ENCODE peak calls at places on chromosome 16, in four cellular contexts. V, Z, W and L are unnamed samples.

GRCh38 chr16:53043462-53043861 is 9.2 kb downstream of the CHD9NB start:
- DNase-seq in V (no peak), Z (peak; percentile 37), W (no peak), L (no peak)

GRCh38 chr16:48231675-48232214 is 12.4 kb upstream of the LONP2 start:
- DNase-seq in Z (peak; percentile 72), W (peak; percentile 17), V (peak; percentile 41), L (peak; percentile 16)

GRCh38 chr16:58509256-58510096 is 5.8 kb upstream of the SETD6 start:
- DNase-seq in W (no peak), Z (no peak), V (no peak), L (no peak)

GRCh38 chr16:55370762-55371482 is 46.9 kb downstream of the IRX6 start:
- DNase-seq in W (peak; percentile 51), V (peak; percentile 26), Z (peak; percentile 79), L (peak; percentile 27)

GRCh38 chr16:6861136-6861535 is 471.5 kb upstream of the RBFOX1 start:
- DNase-seq in W (no peak), V (no peak), Z (no peak), L (no peak)

GRCh38 chr16:81885976-81886586 is 107.0 kb downstream of the PLCG2 start:
- DNase-seq in W (peak; percentile 15), V (no peak), Z (peak; percentile 56), L (no peak)

GRCh38 chr16:81429045-81429521 is 15.5 kb upstream of the CMIP start:
- DNase-seq in V (peak; percentile 79), W (no peak), Z (peak; percentile 69), L (no peak)

GRCh38 chr16:84804326-84804725 is 15.5 kb upstream of the CRISPLD2 start:
- DNase-seq in V (no peak), W (no peak), Z (no peak), L (no peak)

GRCh38 chr16:29231231-29231630 is 175.3 kb downstream of the NPIPB11 start:
- DNase-seq in Z (peak; percentile 62), W (no peak), V (no peak), L (no peak)

GRCh38 chr16:82229800-82230619 is 60.0 kb upstream of the MPHOSPH6 start:
- DNase-seq in Z (peak; percentile 80), V (peak; percentile 75), W (peak; percentile 78), L (peak; percentile 60)

GRCh38 chr16:88534731-88535141 is 35.5 kb upstream of the ZC3H18 start:
- DNase-seq in Z (peak; percentile 82), W (no peak), V (peak; percentile 42), L (no peak)

GRCh38 chr16:85607331-85607765 is 5.8 kb upstream of the GSE1 start:
- DNase-seq in W (peak; percentile 48), V (no peak), Z (no peak), L (no peak)

GRCh38 chr16:75058815-75059214 is 57.8 kb downstream of the LDHD start:
- DNase-seq in Z (no peak), W (no peak), V (no peak), L (no peak)

GRCh38 chr16:50213939-50214519 is 52.3 kb upstream of the ADCY7 start:
- DNase-seq in Z (peak; percentile 51), W (peak; percentile 54), V (no peak), L (no peak)

GRCh38 chr16:70693231-70693671 is 7.4 kb upstream of the MTSS2 start:
- DNase-seq in V (no peak), W (no peak), Z (peak; percentile 47), L (no peak)

GRCh38 chr16:2121853-2122252 is 13.8 kb downstream of the PKD1 start:
- DNase-seq in W (no peak), V (no peak), Z (peak; percentile 45), L (no peak)

GRCh38 chr16:12874135-12874534 is 27.3 kb upstream of the SHISA9 start:
- DNase-seq in V (no peak), Z (peak; percentile 86), W (no peak), L (no peak)

GRCh38 chr16:85616608-85617311 is 3.6 kb downstream of the GSE1 start:
- DNase-seq in W (no peak), V (peak; percentile 88), Z (no peak), L (no peak)

GRCh38 chr16:2904100-2904921 is 7.4 kb upstream of the FLYWCH1 start:
- DNase-seq in Z (peak; percentile 92), W (peak; percentile 86), V (peak; percentile 87), L (peak; percentile 55)

GRCh38 chr16:69839798-69840409 is 77.8 kb downstream of the WWP2 start:
- DNase-seq in W (no peak), V (peak; percentile 53), Z (no peak), L (no peak)

GRCh38 chr16:72862090-72862489 is 185.8 kb downstream of the ZFHX3 start:
- DNase-seq in W (no peak), V (no peak), Z (no peak), L (no peak)

GRCh38 chr16:25912321-25912720 is 220.6 kb downstream of the HS3ST4 start:
- DNase-seq in V (no peak), Z (no peak), W (no peak), L (no peak)

GRCh38 chr16:66899945-66900688 is 18.6 kb downstream of the CDH16 start:
- DNase-seq in W (no peak), Z (peak; percentile 58), V (peak; percentile 86), L (no peak)

GRCh38 chr16:76222853-76223252 is 54.3 kb upstream of the CNTNAP4 start:
- DNase-seq in W (no peak), Z (no peak), V (no peak), L (no peak)

GRCh38 chr16:2429771-2430663 is 770 bp downstream of the CCNF start:
- DNase-seq in Z (peak; percentile 56), W (no peak), V (no peak), L (no peak)

GRCh38 chr16:2150418-2151187 is 2.2 kb downstream of the RAB26 start:
- DNase-seq in V (no peak), Z (no peak), W (no peak), L (no peak)

GRCh38 chr16:84294196-84295142 is at the start of gene WFDC1:
- DNase-seq in V (peak; percentile 26), W (no peak), Z (peak; percentile 70), L (no peak)

GRCh38 chr16:58028168-58028455 is 2.6 kb downstream of the MMP15 start:
- DNase-seq in Z (no peak), V (no peak), W (no peak), L (no peak)

GRCh38 chr16:69463876-69464275 is 39.5 kb downstream of the CYB5B start:
- DNase-seq in W (no peak), V (no peak), Z (no peak), L (no peak)

GRCh38 chr16:12462690-12463646 is 340.7 kb downstream of the CPPED1 start:
- DNase-seq in W (no peak), Z (peak; percentile 50), V (no peak), L (no peak)

GRCh38 chr16:50593410-50594139 is 45.4 kb downstream of the NKD1 start:
- DNase-seq in W (peak; percentile 51), V (no peak), Z (no peak), L (peak; percentile 45)

GRCh38 chr16:53035176-53035942 is 17.3 kb downstream of the CHD9NB start:
- DNase-seq in V (no peak), W (no peak), Z (no peak), L (no peak)

GRCh38 chr16:4356820-4357219 is 5.7 kb upstream of the PAM16 start:
- DNase-seq in V (no peak), W (no peak), Z (no peak), L (no peak)

GRCh38 chr16:4360538-4361021 is 9.5 kb upstream of the PAM16 start:
- DNase-seq in Z (peak; percentile 22), V (no peak), W (no peak), L (no peak)

GRCh38 chr16:4359914-4360313 is 8.8 kb upstream of the PAM16 start:
- DNase-seq in Z (no peak), W (no peak), V (no peak), L (no peak)

GRCh38 chr16:4358831-4359561 is 7.9 kb upstream of the PAM16 start:
- DNase-seq in W (peak; percentile 72), Z (peak; percentile 63), V (peak; percentile 54), L (no peak)

GRCh38 chr16:4358236-4358635 is 7.1 kb upstream of the PAM16 start:
- DNase-seq in V (no peak), W (no peak), Z (no peak), L (no peak)
- H3K36me3 ChIP-seq in V (no peaks in the 10 kb centered on the region), W (no peaks in the 10 kb centered on the region), Z (no peaks in the 10 kb centered on the region), L (no peaks in the 10 kb centered on the region)

GRCh38 chr16:9541723-9542122 is 450.3 kb downstream of the HAPSTR1 start:
- DNase-seq in V (no peak), W (no peak), Z (no peak), L (no peak)

GRCh38 chr16:9549487-9549886 is 458.0 kb downstream of the HAPSTR1 start:
- DNase-seq in V (no peak), Z (no peak), W (no peak), L (no peak)

GRCh38 chr16:9542165-9542755 is 450.8 kb downstream of the HAPSTR1 start:
- DNase-seq in W (no peak), V (no peak), Z (no peak), L (no peak)

GRCh38 chr16:9545500-9546437 is 454.3 kb downstream of the HAPSTR1 start:
- DNase-seq in Z (no peak), W (no peak), V (no peak), L (no peak)

GRCh38 chr16:9546438-9546786 is 455.0 kb downstream of the HAPSTR1 start:
- DNase-seq in V (no peak), W (no peak), Z (no peak), L (no peak)
- H3K4me3 ChIP-seq in V (no peak overlapping the region), W (no peak overlapping the region), Z (no peak overlapping the region), L (no peak overlapping the region)

GRCh38 chr16:3950343-3951193 is 70.1 kb upstream of the CREBBP start:
- DNase-seq in W (no peak), Z (peak; percentile 99), V (peak; percentile 89), L (no peak)

GRCh38 chr16:3952342-3953131 is 72.0 kb upstream of the CREBBP start:
- DNase-seq in W (no peak), V (peak; percentile 91), Z (peak; percentile 55), L (no peak)

GRCh38 chr16:3949946-3950342 is 69.4 kb upstream of the CREBBP start:
- DNase-seq in W (no peak), V (no peak), Z (no peak), L (no peak)

GRCh38 chr16:3953728-3954410 is 73.4 kb upstream of the CREBBP start:
- DNase-seq in Z (no peak), V (no peak), W (no peak), L (no peak)

GRCh38 chr16:3951861-3952332 is 71.4 kb upstream of the CREBBP start:
- DNase-seq in Z (peak; percentile 59), W (no peak), V (no peak), L (no peak)
- H3K4me1 ChIP-seq in Z (peaks cover 31% of the 10 kb centered on the region), W (peaks cover 9% of the 10 kb centered on the region), V (peaks cover 17% of the 10 kb centered on the region), L (no peaks in the 10 kb centered on the region)

DNA sequence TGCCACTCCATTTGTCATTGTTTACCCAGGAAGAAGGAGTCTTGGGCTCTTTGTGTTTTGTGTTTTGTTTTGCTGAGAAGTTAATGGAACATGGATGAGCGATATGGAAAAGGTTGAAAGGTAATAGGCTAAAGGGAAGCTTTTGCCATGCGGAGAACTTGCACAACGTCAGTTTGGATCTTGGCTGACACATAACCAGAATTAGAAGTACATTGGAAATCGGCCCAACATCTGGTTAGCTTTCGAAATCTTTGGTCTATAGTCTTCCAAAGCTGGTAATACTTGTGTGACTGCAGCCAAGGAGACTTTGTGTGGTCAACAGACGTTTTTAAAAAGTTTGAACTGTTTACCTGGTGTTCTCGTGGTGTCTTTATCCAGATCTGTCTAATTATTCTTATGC is 89.6 kb downstream of the CLEC16A start:
- DNase-seq in Z (peak; percentile 93), V (no peak), W (no peak), L (no peak)
- H3K36me3 ChIP-seq in Z (peaks cover 4% of the 10 kb centered on the region), V (no peaks in the 10 kb centered on the region), W (peaks cover 51% of the 10 kb centered on the region), L (no peaks in the 10 kb centered on the region)